ENCODE peak calls at places on chromosomes 5 and 9, in eight cellular contexts. One of them, this sample, is unnamed.

GRCh38 chr5:76527685-76528161 is 95.5 kb downstream of the F2RL2 start:
- DNase-seq in H4: no peak
- DNase-seq in left ventricle myocardium superior: no peak
- DNase-seq in GM20000: no peak
- DNase-seq in AG08396: no peak
- DNase-seq in GM03348: no peak
- DNase-seq in stimulated activated CD8-positive, alpha-beta memory T cell treated with anti-CD3 and anti-CD28 coated beads, Interleukin-15, amount 100 ng/mL, for 24 hours: no peak
- DNase-seq in PC-9: no peak
- DNase-seq in this sample: no peak

GRCh38 chr5:172007795-172008465 is 1.5 kb upstream of the FBXW11 start:
- DNase-seq in H4: no peak
- DNase-seq in left ventricle myocardium superior: no peak
- DNase-seq in GM20000: no peak
- DNase-seq in AG08396: peak
- DNase-seq in GM03348: peak
- DNase-seq in stimulated activated CD8-positive, alpha-beta memory T cell treated with anti-CD3 and anti-CD28 coated beads, Interleukin-15, amount 100 ng/mL, for 24 hours: no peak
- DNase-seq in PC-9: no peak
- DNase-seq in this sample: no peak

GRCh38 chr5:42064821-42065220 is 139.7 kb downstream of the FBXO4 start:
- DNase-seq in H4: no peak
- DNase-seq in left ventricle myocardium superior: no peak
- DNase-seq in GM20000: no peak
- DNase-seq in AG08396: no peak
- DNase-seq in GM03348: no peak
- DNase-seq in stimulated activated CD8-positive, alpha-beta memory T cell treated with anti-CD3 and anti-CD28 coated beads, Interleukin-15, amount 100 ng/mL, for 24 hours: no peak
- DNase-seq in PC-9: no peak
- DNase-seq in this sample: no peak

GRCh38 chr9:108160039-108160438 is 670.5 kb upstream of the KLF4 start:
- DNase-seq in H4: no peak
- DNase-seq in left ventricle myocardium superior: no peak
- DNase-seq in GM20000: no peak
- DNase-seq in AG08396: no peak
- DNase-seq in GM03348: no peak
- DNase-seq in stimulated activated CD8-positive, alpha-beta memory T cell treated with anti-CD3 and anti-CD28 coated beads, Interleukin-15, amount 100 ng/mL, for 24 hours: no peak
- DNase-seq in PC-9: no peak
- DNase-seq in this sample: no peak

GRCh38 chr9:71210326-71210725 is 88.9 kb upstream of the TRPM3 start:
- DNase-seq in H4: no peak
- DNase-seq in left ventricle myocardium superior: no peak
- DNase-seq in GM20000: no peak
- DNase-seq in AG08396: no peak
- DNase-seq in GM03348: no peak
- DNase-seq in stimulated activated CD8-positive, alpha-beta memory T cell treated with anti-CD3 and anti-CD28 coated beads, Interleukin-15, amount 100 ng/mL, for 24 hours: no peak
- DNase-seq in PC-9: no peak
- DNase-seq in this sample: no peak

GRCh38 chr9:130292104-130292503 is 26.5 kb downstream of the HMCN2 start:
- DNase-seq in H4: no peak
- DNase-seq in left ventricle myocardium superior: peak
- DNase-seq in GM20000: no peak
- DNase-seq in AG08396: no peak
- DNase-seq in GM03348: no peak
- DNase-seq in stimulated activated CD8-positive, alpha-beta memory T cell treated with anti-CD3 and anti-CD28 coated beads, Interleukin-15, amount 100 ng/mL, for 24 hours: no peak
- DNase-seq in PC-9: no peak
- DNase-seq in this sample: no peak

GRCh38 chr5:6359941-6360683 is 18.2 kb downstream of the MED10 start:
- DNase-seq in H4: no peak
- DNase-seq in left ventricle myocardium superior: no peak
- DNase-seq in GM20000: peak
- DNase-seq in AG08396: no peak
- DNase-seq in GM03348: no peak
- DNase-seq in stimulated activated CD8-positive, alpha-beta memory T cell treated with anti-CD3 and anti-CD28 coated beads, Interleukin-15, amount 100 ng/mL, for 24 hours: no peak
- DNase-seq in PC-9: no peak
- DNase-seq in this sample: no peak

GRCh38 chr9:137785704-137786161 is 91.8 kb upstream of the CACNA1B start:
- DNase-seq in H4: no peak
- DNase-seq in left ventricle myocardium superior: no peak
- DNase-seq in GM20000: no peak
- DNase-seq in AG08396: no peak
- DNase-seq in GM03348: no peak
- DNase-seq in stimulated activated CD8-positive, alpha-beta memory T cell treated with anti-CD3 and anti-CD28 coated beads, Interleukin-15, amount 100 ng/mL, for 24 hours: no peak
- DNase-seq in PC-9: no peak
- DNase-seq in this sample: no peak

GRCh38 chr9:98708933-98709911 is at the start of gene GABBR2:
- DNase-seq in H4: no peak
- DNase-seq in left ventricle myocardium superior: no peak
- DNase-seq in GM20000: peak
- DNase-seq in AG08396: peak
- DNase-seq in GM03348: peak
- DNase-seq in stimulated activated CD8-positive, alpha-beta memory T cell treated with anti-CD3 and anti-CD28 coated beads, Interleukin-15, amount 100 ng/mL, for 24 hours: no peak
- DNase-seq in PC-9: no peak
- DNase-seq in this sample: no peak

GRCh38 chr5:170483701-170484458 is 19.9 kb upstream of the KCNIP1 start:
- DNase-seq in H4: peak
- DNase-seq in left ventricle myocardium superior: no peak
- DNase-seq in GM20000: no peak
- DNase-seq in AG08396: no peak
- DNase-seq in GM03348: no peak
- DNase-seq in stimulated activated CD8-positive, alpha-beta memory T cell treated with anti-CD3 and anti-CD28 coated beads, Interleukin-15, amount 100 ng/mL, for 24 hours: no peak
- DNase-seq in PC-9: peak
- DNase-seq in this sample: no peak

GRCh38 chr9:36007309-36007708 is 29.4 kb upstream of the RECK start:
- DNase-seq in H4: no peak
- DNase-seq in left ventricle myocardium superior: no peak
- DNase-seq in GM20000: peak
- DNase-seq in AG08396: no peak
- DNase-seq in GM03348: no peak
- DNase-seq in stimulated activated CD8-positive, alpha-beta memory T cell treated with anti-CD3 and anti-CD28 coated beads, Interleukin-15, amount 100 ng/mL, for 24 hours: no peak
- DNase-seq in PC-9: no peak
- DNase-seq in this sample: no peak

GRCh38 chr9:125343518-125344284 is 82.1 kb downstream of the GAPVD1 start:
- DNase-seq in H4: peak
- DNase-seq in left ventricle myocardium superior: no peak
- DNase-seq in GM20000: no peak
- DNase-seq in AG08396: peak
- DNase-seq in GM03348: no peak
- DNase-seq in stimulated activated CD8-positive, alpha-beta memory T cell treated with anti-CD3 and anti-CD28 coated beads, Interleukin-15, amount 100 ng/mL, for 24 hours: no peak
- DNase-seq in PC-9: peak
- DNase-seq in this sample: no peak

GRCh38 chr9:68746564-68746963 is 41.5 kb downstream of the PIP5K1B start:
- DNase-seq in H4: no peak
- DNase-seq in left ventricle myocardium superior: no peak
- DNase-seq in GM20000: no peak
- DNase-seq in AG08396: no peak
- DNase-seq in GM03348: no peak
- DNase-seq in stimulated activated CD8-positive, alpha-beta memory T cell treated with anti-CD3 and anti-CD28 coated beads, Interleukin-15, amount 100 ng/mL, for 24 hours: no peak
- DNase-seq in PC-9: no peak
- DNase-seq in this sample: no peak

GRCh38 chr9:87875839-87876545 is 6.7 kb upstream of the SPATA31E1 start:
- DNase-seq in H4: no peak
- DNase-seq in left ventricle myocardium superior: no peak
- DNase-seq in GM20000: no peak
- DNase-seq in AG08396: no peak
- DNase-seq in GM03348: no peak
- DNase-seq in stimulated activated CD8-positive, alpha-beta memory T cell treated with anti-CD3 and anti-CD28 coated beads, Interleukin-15, amount 100 ng/mL, for 24 hours: no peak
- DNase-seq in PC-9: no peak
- DNase-seq in this sample: no peak

GRCh38 chr5:62732677-62733121 is 154.1 kb downstream of the LRRC70 start:
- DNase-seq in H4: no peak
- DNase-seq in left ventricle myocardium superior: no peak
- DNase-seq in GM20000: no peak
- DNase-seq in AG08396: no peak
- DNase-seq in GM03348: no peak
- DNase-seq in stimulated activated CD8-positive, alpha-beta memory T cell treated with anti-CD3 and anti-CD28 coated beads, Interleukin-15, amount 100 ng/mL, for 24 hours: no peak
- DNase-seq in PC-9: no peak
- DNase-seq in this sample: peak

GRCh38 chr9:114311571-114312512 is 11.1 kb upstream of the ORM1 start:
- DNase-seq in H4: no peak
- DNase-seq in left ventricle myocardium superior: no peak
- DNase-seq in GM20000: no peak
- DNase-seq in AG08396: no peak
- DNase-seq in GM03348: no peak
- DNase-seq in stimulated activated CD8-positive, alpha-beta memory T cell treated with anti-CD3 and anti-CD28 coated beads, Interleukin-15, amount 100 ng/mL, for 24 hours: no peak
- DNase-seq in PC-9: no peak
- DNase-seq in this sample: no peak

GRCh38 chr5:411728-412127 is 31.2 kb upstream of the EXOC3 start:
- DNase-seq in H4: no peak
- DNase-seq in left ventricle myocardium superior: no peak
- DNase-seq in GM20000: no peak
- DNase-seq in AG08396: no peak
- DNase-seq in GM03348: no peak
- DNase-seq in stimulated activated CD8-positive, alpha-beta memory T cell treated with anti-CD3 and anti-CD28 coated beads, Interleukin-15, amount 100 ng/mL, for 24 hours: no peak
- DNase-seq in PC-9: no peak
- DNase-seq in this sample: no peak

GRCh38 chr9:96168882-96169281 is 133.1 kb downstream of the HSD17B3 start:
- DNase-seq in H4: no peak
- DNase-seq in left ventricle myocardium superior: no peak
- DNase-seq in GM20000: no peak
- DNase-seq in AG08396: no peak
- DNase-seq in GM03348: no peak
- DNase-seq in stimulated activated CD8-positive, alpha-beta memory T cell treated with anti-CD3 and anti-CD28 coated beads, Interleukin-15, amount 100 ng/mL, for 24 hours: no peak
- DNase-seq in PC-9: no peak
- DNase-seq in this sample: peak

GRCh38 chr5:159764283-159764927 is 151.9 kb upstream of the ADRA1B start:
- DNase-seq in H4: peak
- DNase-seq in left ventricle myocardium superior: no peak
- DNase-seq in GM20000: no peak
- DNase-seq in AG08396: peak
- DNase-seq in GM03348: peak
- DNase-seq in stimulated activated CD8-positive, alpha-beta memory T cell treated with anti-CD3 and anti-CD28 coated beads, Interleukin-15, amount 100 ng/mL, for 24 hours: no peak
- DNase-seq in PC-9: no peak
- DNase-seq in this sample: peak

GRCh38 chr5:95773325-95774059 is 42.4 kb downstream of the RHOBTB3 start:
- DNase-seq in H4: peak
- DNase-seq in left ventricle myocardium superior: no peak
- DNase-seq in GM20000: no peak
- DNase-seq in AG08396: no peak
- DNase-seq in GM03348: no peak
- DNase-seq in stimulated activated CD8-positive, alpha-beta memory T cell treated with anti-CD3 and anti-CD28 coated beads, Interleukin-15, amount 100 ng/mL, for 24 hours: no peak
- DNase-seq in PC-9: peak
- DNase-seq in this sample: no peak

GRCh38 chr5:138468133-138468965 is 3.1 kb downstream of the EGR1 start:
- DNase-seq in H4: peak
- DNase-seq in left ventricle myocardium superior: no peak
- DNase-seq in GM20000: no peak
- DNase-seq in AG08396: no peak
- DNase-seq in GM03348: no peak
- DNase-seq in stimulated activated CD8-positive, alpha-beta memory T cell treated with anti-CD3 and anti-CD28 coated beads, Interleukin-15, amount 100 ng/mL, for 24 hours: no peak
- DNase-seq in PC-9: peak
- DNase-seq in this sample: no peak

GRCh38 chr5:38135486-38136031 is 122.8 kb upstream of the EGFLAM start:
- DNase-seq in H4: no peak
- DNase-seq in left ventricle myocardium superior: no peak
- DNase-seq in GM20000: no peak
- DNase-seq in AG08396: no peak
- DNase-seq in GM03348: no peak
- DNase-seq in stimulated activated CD8-positive, alpha-beta memory T cell treated with anti-CD3 and anti-CD28 coated beads, Interleukin-15, amount 100 ng/mL, for 24 hours: no peak
- DNase-seq in PC-9: no peak
- DNase-seq in this sample: no peak

GRCh38 chr5:163567811-163568210 is 62.4 kb downstream of the MAT2B start:
- DNase-seq in H4: no peak
- DNase-seq in left ventricle myocardium superior: no peak
- DNase-seq in GM20000: no peak
- DNase-seq in AG08396: no peak
- DNase-seq in GM03348: peak
- DNase-seq in stimulated activated CD8-positive, alpha-beta memory T cell treated with anti-CD3 and anti-CD28 coated beads, Interleukin-15, amount 100 ng/mL, for 24 hours: no peak
- DNase-seq in PC-9: no peak
- DNase-seq in this sample: no peak

GRCh38 chr9:90774682-90775081 is 26.9 kb upstream of the SYK start:
- DNase-seq in H4: no peak
- DNase-seq in left ventricle myocardium superior: no peak
- DNase-seq in GM20000: peak
- DNase-seq in AG08396: no peak
- DNase-seq in GM03348: no peak
- DNase-seq in stimulated activated CD8-positive, alpha-beta memory T cell treated with anti-CD3 and anti-CD28 coated beads, Interleukin-15, amount 100 ng/mL, for 24 hours: no peak
- DNase-seq in PC-9: no peak
- DNase-seq in this sample: no peak

GRCh38 chr5:114062940-114063867 is 298.7 kb upstream of the KCNN2 start:
- DNase-seq in H4: no peak
- DNase-seq in left ventricle myocardium superior: no peak
- DNase-seq in GM20000: no peak
- DNase-seq in AG08396: no peak
- DNase-seq in GM03348: no peak
- DNase-seq in stimulated activated CD8-positive, alpha-beta memory T cell treated with anti-CD3 and anti-CD28 coated beads, Interleukin-15, amount 100 ng/mL, for 24 hours: no peak
- DNase-seq in PC-9: no peak
- DNase-seq in this sample: no peak

GRCh38 chr5:94081088-94081487 is 339.7 kb upstream of the POU5F2 start:
- DNase-seq in H4: no peak
- DNase-seq in left ventricle myocardium superior: no peak
- DNase-seq in GM20000: no peak
- DNase-seq in AG08396: no peak
- DNase-seq in GM03348: no peak
- DNase-seq in stimulated activated CD8-positive, alpha-beta memory T cell treated with anti-CD3 and anti-CD28 coated beads, Interleukin-15, amount 100 ng/mL, for 24 hours: no peak
- DNase-seq in PC-9: no peak
- DNase-seq in this sample: no peak

GRCh38 chr5:87094347-87094746 is 173.3 kb upstream of the RASA1 start:
- DNase-seq in H4: no peak
- DNase-seq in left ventricle myocardium superior: no peak
- DNase-seq in GM20000: no peak
- DNase-seq in AG08396: no peak
- DNase-seq in GM03348: no peak
- DNase-seq in stimulated activated CD8-positive, alpha-beta memory T cell treated with anti-CD3 and anti-CD28 coated beads, Interleukin-15, amount 100 ng/mL, for 24 hours: no peak
- DNase-seq in PC-9: no peak
- DNase-seq in this sample: no peak

GRCh38 chr5:179416906-179417470 is 71.7 kb upstream of the ADAMTS2 start:
- DNase-seq in H4: no peak
- DNase-seq in left ventricle myocardium superior: no peak
- DNase-seq in GM20000: no peak
- DNase-seq in AG08396: no peak
- DNase-seq in GM03348: no peak
- DNase-seq in stimulated activated CD8-positive, alpha-beta memory T cell treated with anti-CD3 and anti-CD28 coated beads, Interleukin-15, amount 100 ng/mL, for 24 hours: no peak
- DNase-seq in PC-9: no peak
- DNase-seq in this sample: peak

GRCh38 chr5:1439388-1440097 is 5.7 kb downstream of the SLC6A3 start:
- DNase-seq in H4: no peak
- DNase-seq in left ventricle myocardium superior: no peak
- DNase-seq in GM20000: no peak
- DNase-seq in AG08396: no peak
- DNase-seq in GM03348: no peak
- DNase-seq in stimulated activated CD8-positive, alpha-beta memory T cell treated with anti-CD3 and anti-CD28 coated beads, Interleukin-15, amount 100 ng/mL, for 24 hours: no peak
- DNase-seq in PC-9: no peak
- DNase-seq in this sample: peak

GRCh38 chr5:79091064-79091463 is 20.5 kb upstream of the BHMT start:
- DNase-seq in H4: no peak
- DNase-seq in left ventricle myocardium superior: no peak
- DNase-seq in GM20000: no peak
- DNase-seq in AG08396: no peak
- DNase-seq in GM03348: no peak
- DNase-seq in stimulated activated CD8-positive, alpha-beta memory T cell treated with anti-CD3 and anti-CD28 coated beads, Interleukin-15, amount 100 ng/mL, for 24 hours: no peak
- DNase-seq in PC-9: no peak
- DNase-seq in this sample: no peak

GRCh38 chr9:126499005-126499910 is 114.5 kb upstream of the LMX1B start:
- DNase-seq in H4: no peak
- DNase-seq in left ventricle myocardium superior: peak
- DNase-seq in GM20000: peak
- DNase-seq in AG08396: peak
- DNase-seq in GM03348: peak
- DNase-seq in stimulated activated CD8-positive, alpha-beta memory T cell treated with anti-CD3 and anti-CD28 coated beads, Interleukin-15, amount 100 ng/mL, for 24 hours: peak
- DNase-seq in PC-9: no peak
- DNase-seq in this sample: no peak

GRCh38 chr9:83936523-83936922 is 15.3 kb upstream of the KIF27 start:
- DNase-seq in H4: peak
- DNase-seq in left ventricle myocardium superior: no peak
- DNase-seq in GM20000: no peak
- DNase-seq in AG08396: no peak
- DNase-seq in GM03348: no peak
- DNase-seq in stimulated activated CD8-positive, alpha-beta memory T cell treated with anti-CD3 and anti-CD28 coated beads, Interleukin-15, amount 100 ng/mL, for 24 hours: no peak
- DNase-seq in PC-9: no peak
- DNase-seq in this sample: no peak

GRCh38 chr9:33162721-33163311 is 4.3 kb downstream of the B4GALT1 start:
- DNase-seq in H4: peak
- DNase-seq in left ventricle myocardium superior: peak
- DNase-seq in GM20000: no peak
- DNase-seq in AG08396: no peak
- DNase-seq in GM03348: peak
- DNase-seq in stimulated activated CD8-positive, alpha-beta memory T cell treated with anti-CD3 and anti-CD28 coated beads, Interleukin-15, amount 100 ng/mL, for 24 hours: no peak
- DNase-seq in PC-9: peak
- DNase-seq in this sample: no peak

GRCh38 chr9:135126480-135127187 is 39.2 kb downstream of the OLFM1 start:
- DNase-seq in H4: peak
- DNase-seq in left ventricle myocardium superior: no peak
- DNase-seq in GM20000: no peak
- DNase-seq in AG08396: no peak
- DNase-seq in GM03348: no peak
- DNase-seq in stimulated activated CD8-positive, alpha-beta memory T cell treated with anti-CD3 and anti-CD28 coated beads, Interleukin-15, amount 100 ng/mL, for 24 hours: no peak
- DNase-seq in PC-9: no peak
- DNase-seq in this sample: no peak